ENCODE peak calls at places on chromosome 3, in six cellular contexts. One of them, this sample, is unnamed.

GRCh38 chr3:15265655-15266509 is 59.8 kb downstream of the CAPN7 start:
- DNase-seq in H1: peak; percentile 33
- DNase-seq in WTC11: no peak
- DNase-seq in HepG2: no peak
- DNase-seq in K562: no peak
- DNase-seq in GM23338: no peak
- DNase-seq in this sample: no peak

GRCh38 chr3:100325827-100326226 is 8.7 kb upstream of the NIT2 start:
- DNase-seq in H1: no peak
- DNase-seq in WTC11: no peak
- DNase-seq in HepG2: no peak
- DNase-seq in K562: no peak
- DNase-seq in GM23338: no peak
- DNase-seq in this sample: no peak

GRCh38 chr3:159762981-159763465 is 225.6 kb upstream of the IL12A start:
- DNase-seq in H1: peak; percentile 68
- DNase-seq in WTC11: peak; percentile 62
- DNase-seq in HepG2: no peak
- DNase-seq in K562: no peak
- DNase-seq in GM23338: peak; percentile 69
- DNase-seq in this sample: no peak

GRCh38 chr3:36434682-36435426 is 54.5 kb downstream of the STAC start:
- DNase-seq in H1: no peak
- DNase-seq in WTC11: no peak
- DNase-seq in HepG2: no peak
- DNase-seq in K562: no peak
- DNase-seq in GM23338: no peak
- DNase-seq in this sample: no peak

GRCh38 chr3:185330644-185331043 is 32.3 kb upstream of the MAP3K13 start:
- DNase-seq in H1: no peak
- DNase-seq in WTC11: no peak
- DNase-seq in HepG2: no peak
- DNase-seq in K562: no peak
- DNase-seq in GM23338: peak; percentile 31
- DNase-seq in this sample: no peak

GRCh38 chr3:45601156-45601555 is 6.6 kb downstream of the LIMD1 start:
- DNase-seq in H1: no peak
- DNase-seq in WTC11: no peak
- DNase-seq in HepG2: no peak
- DNase-seq in K562: no peak
- DNase-seq in GM23338: no peak
- DNase-seq in this sample: no peak

GRCh38 chr3:80187981-80188380 is 420.2 kb upstream of the ROBO1 start:
- DNase-seq in H1: no peak
- DNase-seq in WTC11: no peak
- DNase-seq in HepG2: no peak
- DNase-seq in K562: no peak
- DNase-seq in GM23338: no peak
- DNase-seq in this sample: no peak

GRCh38 chr3:155517907-155518306 is 224.4 kb upstream of the STRIT1 start:
- DNase-seq in H1: no peak
- DNase-seq in WTC11: no peak
- DNase-seq in HepG2: no peak
- DNase-seq in K562: no peak
- DNase-seq in GM23338: no peak
- DNase-seq in this sample: no peak

GRCh38 chr3:86175051-86175536 is 815.9 kb downstream of the VGLL3 start:
- DNase-seq in H1: peak; percentile 51
- DNase-seq in WTC11: no peak
- DNase-seq in HepG2: no peak
- DNase-seq in K562: no peak
- DNase-seq in GM23338: peak; percentile 52
- DNase-seq in this sample: no peak

GRCh38 chr3:129435367-129435766 is 4.4 kb downstream of the MBD4 start:
- DNase-seq in H1: no peak
- DNase-seq in WTC11: no peak
- DNase-seq in HepG2: no peak
- DNase-seq in K562: no peak
- DNase-seq in GM23338: no peak
- DNase-seq in this sample: no peak

GRCh38 chr3:172915911-172916514 is 165.5 kb downstream of the ECT2 start:
- DNase-seq in H1: no peak
- DNase-seq in WTC11: no peak
- DNase-seq in HepG2: no peak
- DNase-seq in K562: no peak
- DNase-seq in GM23338: peak; percentile 24
- DNase-seq in this sample: no peak

GRCh38 chr3:124429129-124429815 is 301.0 kb upstream of the UMPS start:
- DNase-seq in H1: no peak
- DNase-seq in WTC11: no peak
- DNase-seq in HepG2: no peak
- DNase-seq in K562: no peak
- DNase-seq in GM23338: no peak
- DNase-seq in this sample: no peak

GRCh38 chr3:29285356-29286070 is 4.6 kb downstream of the RBMS3 start:
- DNase-seq in H1: no peak
- DNase-seq in WTC11: no peak
- DNase-seq in HepG2: no peak
- DNase-seq in K562: no peak
- DNase-seq in GM23338: no peak
- DNase-seq in this sample: no peak

GRCh38 chr3:194251891-194252560 is 99.1 kb downstream of the CPN2 start:
- DNase-seq in H1: peak; percentile 33
- DNase-seq in WTC11: no peak
- DNase-seq in HepG2: no peak
- DNase-seq in K562: no peak
- DNase-seq in GM23338: no peak
- DNase-seq in this sample: no peak

GRCh38 chr3:11601446-11602241 is 42.1 kb downstream of the VGLL4 start:
- DNase-seq in H1: no peak
- DNase-seq in WTC11: no peak
- DNase-seq in HepG2: no peak
- DNase-seq in K562: no peak
- DNase-seq in GM23338: no peak
- DNase-seq in this sample: peak; percentile 47

GRCh38 chr3:49813497-49814174 is at the start of gene UBA7:
- DNase-seq in H1: no peak
- DNase-seq in WTC11: no peak
- DNase-seq in HepG2: peak; percentile 74
- DNase-seq in K562: peak; percentile 17
- DNase-seq in GM23338: no peak
- DNase-seq in this sample: no peak

GRCh38 chr3:77149382-77149781 is 109.5 kb downstream of the ROBO2 start:
- DNase-seq in H1: no peak
- DNase-seq in WTC11: no peak
- DNase-seq in HepG2: no peak
- DNase-seq in K562: no peak
- DNase-seq in GM23338: no peak
- DNase-seq in this sample: no peak

GRCh38 chr3:10511809-10512494 is 6.6 kb upstream of the ATP2B2 start:
- DNase-seq in H1: no peak
- DNase-seq in WTC11: no peak
- DNase-seq in HepG2: peak; percentile 24
- DNase-seq in K562: no peak
- DNase-seq in GM23338: peak; percentile 24
- DNase-seq in this sample: no peak

GRCh38 chr3:193292386-193292785 is 51.4 kb downstream of the PLAAT1 start:
- DNase-seq in H1: no peak
- DNase-seq in WTC11: no peak
- DNase-seq in HepG2: no peak
- DNase-seq in K562: no peak
- DNase-seq in GM23338: no peak
- DNase-seq in this sample: no peak

GRCh38 chr3:196604548-196604947 is 34.9 kb upstream of the NRROS start:
- DNase-seq in H1: peak; percentile 2
- DNase-seq in WTC11: no peak
- DNase-seq in HepG2: no peak
- DNase-seq in K562: no peak
- DNase-seq in GM23338: no peak
- DNase-seq in this sample: no peak

GRCh38 chr3:29757054-29757777 is 476.3 kb downstream of the RBMS3 start:
- DNase-seq in H1: no peak
- DNase-seq in WTC11: no peak
- DNase-seq in HepG2: no peak
- DNase-seq in K562: no peak
- DNase-seq in GM23338: no peak
- DNase-seq in this sample: no peak

GRCh38 chr3:195012100-195012499 is 258.9 kb downstream of the XXYLT1 start:
- DNase-seq in H1: no peak
- DNase-seq in WTC11: no peak
- DNase-seq in HepG2: no peak
- DNase-seq in K562: no peak
- DNase-seq in GM23338: no peak
- DNase-seq in this sample: no peak

GRCh38 chr3:15653326-15653725 is 51.8 kb downstream of the BTD start:
- DNase-seq in H1: no peak
- DNase-seq in WTC11: no peak
- DNase-seq in HepG2: no peak
- DNase-seq in K562: no peak
- DNase-seq in GM23338: no peak
- DNase-seq in this sample: no peak

GRCh38 chr3:178291555-178291954 is 244.7 kb upstream of the KCNMB2 start:
- DNase-seq in H1: no peak
- DNase-seq in WTC11: no peak
- DNase-seq in HepG2: no peak
- DNase-seq in K562: no peak
- DNase-seq in GM23338: no peak
- DNase-seq in this sample: no peak

GRCh38 chr3:15331072-15331605 is 1.2 kb downstream of the SH3BP5 start:
- DNase-seq in H1: no peak
- DNase-seq in WTC11: no peak
- DNase-seq in HepG2: no peak
- DNase-seq in K562: no peak
- DNase-seq in GM23338: no peak
- DNase-seq in this sample: no peak

GRCh38 chr3:124577494-124578167 is 152.6 kb upstream of the UMPS start:
- DNase-seq in H1: no peak
- DNase-seq in WTC11: no peak
- DNase-seq in HepG2: no peak
- DNase-seq in K562: no peak
- DNase-seq in GM23338: no peak
- DNase-seq in this sample: peak; percentile 15

GRCh38 chr3:127159547-127159946 is 33.4 kb upstream of the PRR23E start:
- DNase-seq in H1: no peak
- DNase-seq in WTC11: peak; percentile 23
- DNase-seq in HepG2: no peak
- DNase-seq in K562: no peak
- DNase-seq in GM23338: peak; percentile 43
- DNase-seq in this sample: no peak

GRCh38 chr3:121592856-121593702 is at the start of gene FBXO40:
- DNase-seq in H1: peak; percentile 68
- DNase-seq in WTC11: peak; percentile 88
- DNase-seq in HepG2: no peak
- DNase-seq in K562: no peak
- DNase-seq in GM23338: peak; percentile 99
- DNase-seq in this sample: no peak

GRCh38 chr3:103181175-103181574 is 746.4 kb downstream of the ZPLD1 start:
- DNase-seq in H1: no peak
- DNase-seq in WTC11: no peak
- DNase-seq in HepG2: no peak
- DNase-seq in K562: no peak
- DNase-seq in GM23338: no peak
- DNase-seq in this sample: no peak
- TF ChIP-seq CREB1 in H1: no peak
- TF ChIP-seq CREB1 in WTC11: no peak
- TF ChIP-seq CREB1 in HepG2: no peak
- TF ChIP-seq CREB1 in K562: no peak
- TF ChIP-seq CREB1 in GM23338: no peak
- TF ChIP-seq CREB1 in this sample: no peak

GRCh38 chr3:184257083-184257915 is 4.1 kb downstream of the CAMK2N2 start:
- DNase-seq in H1: no peak
- DNase-seq in WTC11: no peak
- DNase-seq in HepG2: no peak
- DNase-seq in K562: no peak
- DNase-seq in GM23338: no peak
- DNase-seq in this sample: no peak
- TF ChIP-seq CREB1 in H1: no peak
- TF ChIP-seq CREB1 in WTC11: no peak
- TF ChIP-seq CREB1 in HepG2: no peak
- TF ChIP-seq CREB1 in K562: no peak
- TF ChIP-seq CREB1 in GM23338: no peak
- TF ChIP-seq CREB1 in this sample: no peak

GRCh38 chr3:188349963-188350332 is 196.0 kb downstream of the LPP start:
- DNase-seq in H1: no peak
- DNase-seq in WTC11: no peak
- DNase-seq in HepG2: no peak
- DNase-seq in K562: no peak
- DNase-seq in GM23338: no peak
- DNase-seq in this sample: no peak
- TF ChIP-seq CREB1 in H1: no peak
- TF ChIP-seq CREB1 in WTC11: no peak
- TF ChIP-seq CREB1 in HepG2: no peak
- TF ChIP-seq CREB1 in K562: no peak
- TF ChIP-seq CREB1 in GM23338: no peak
- TF ChIP-seq CREB1 in this sample: no peak

GRCh38 chr3:43693594-43693993 is 2.9 kb downstream of the ABHD5 start:
- DNase-seq in H1: no peak
- DNase-seq in WTC11: no peak
- DNase-seq in HepG2: no peak
- DNase-seq in K562: peak; percentile 39
- DNase-seq in GM23338: no peak
- DNase-seq in this sample: no peak
- TF ChIP-seq CREB1 in H1: no peak
- TF ChIP-seq CREB1 in WTC11: no peak
- TF ChIP-seq CREB1 in HepG2: no peak
- TF ChIP-seq CREB1 in K562: no peak
- TF ChIP-seq CREB1 in GM23338: no peak
- TF ChIP-seq CREB1 in this sample: no peak

GRCh38 chr3:183315739-183316138 is 62.7 kb downstream of the B3GNT5 start:
- DNase-seq in H1: no peak
- DNase-seq in WTC11: no peak
- DNase-seq in HepG2: no peak
- DNase-seq in K562: no peak
- DNase-seq in GM23338: no peak
- DNase-seq in this sample: no peak
- TF ChIP-seq CREB1 in H1: no peak
- TF ChIP-seq CREB1 in WTC11: no peak
- TF ChIP-seq CREB1 in HepG2: no peak
- TF ChIP-seq CREB1 in K562: no peak
- TF ChIP-seq CREB1 in GM23338: no peak
- TF ChIP-seq CREB1 in this sample: no peak